ENCODE peak calls at places on chromosome 12, in ten cellular contexts. M is ovary, Z is HCT116, Y is psoas muscle, D is foreskin fibroblast, K is retinal pigment epithelial cell, H is WERI-Rb-1, B is mammary epithelial cell, O is lower leg skin, R is uterus. W is an unnamed sample.
A peak's percentile ranks its signal among the peaks of the same experiment; 100 is the strongest.

GRCh38 chr12:42483534-42483857 is 106.0 kb downstream of the PRICKLE1 start:
- DNase-seq in M (peak; percentile 61), Z (no peak), Y (no peak), D (peak; percentile 70), K (no peak), H (peak; percentile 27), B (peak; percentile 42), O (peak; percentile 89), R (peak; percentile 61), W (peak; percentile 60)

GRCh38 chr12:107079172-107080011 is 14.0 kb downstream of the CRY1 start:
- DNase-seq in M (no peak), Z (no peak), Y (no peak), D (peak; percentile 53), K (no peak), H (no peak), B (peak; percentile 44), O (no peak), R (no peak), W (peak; percentile 56)

GRCh38 chr12:46534442-46534841 is 161.9 kb upstream of the SLC38A2 start:
- DNase-seq in M (no peak), Z (no peak), Y (no peak), D (no peak), K (no peak), H (no peak), B (no peak), O (no peak), R (no peak), W (no peak)

GRCh38 chr12:34305176-34305575 is 282.9 kb downstream of the ALG10 start:
- DNase-seq in M (no peak), Z (no peak), Y (no peak), D (no peak), K (no peak), H (no peak), B (no peak), O (no peak), R (no peak), W (no peak)

GRCh38 chr12:108649126-108649525 is 15.4 kb upstream of the SELPLG start:
- DNase-seq in M (no peak), Z (no peak), Y (no peak), D (no peak), K (no peak), H (no peak), B (no peak), O (no peak), R (no peak), W (peak; percentile 72)

GRCh38 chr12:30218073-30218472 is 434.3 kb upstream of the TMTC1 start:
- DNase-seq in M (no peak), Z (no peak), Y (no peak), D (no peak), K (no peak), H (no peak), B (no peak), O (no peak), R (no peak), W (no peak)

GRCh38 chr12:3106564-3106963 is 29.4 kb downstream of the TSPAN9 start:
- DNase-seq in M (no peak), Z (no peak), Y (no peak), D (no peak), K (no peak), H (no peak), B (no peak), O (no peak), R (no peak), W (no peak)

GRCh38 chr12:57734586-57734985 is 4.0 kb downstream of the AGAP2 start:
- DNase-seq in M (no peak), Z (no peak), Y (no peak), D (no peak), K (no peak), H (peak; percentile 43), B (no peak), O (no peak), R (no peak), W (no peak)

GRCh38 chr12:5624873-5625272 is 193.0 kb downstream of the NTF3 start:
- DNase-seq in M (no peak), Z (no peak), Y (no peak), D (no peak), K (no peak), H (no peak), B (no peak), O (peak; percentile 18), R (no peak), W (no peak)

GRCh38 chr12:5620896-5621295 is 189.0 kb downstream of the NTF3 start:
- DNase-seq in M (no peak), Z (no peak), Y (no peak), D (no peak), K (no peak), H (no peak), B (no peak), O (peak; percentile 20), R (no peak), W (no peak)

GRCh38 chr12:5623411-5623810 is 191.5 kb downstream of the NTF3 start:
- DNase-seq in M (no peak), Z (no peak), Y (no peak), D (no peak), K (no peak), H (peak; percentile 90), B (no peak), O (peak; percentile 20), R (no peak), W (no peak)

GRCh38 chr12:5621329-5621728 is 189.4 kb downstream of the NTF3 start:
- DNase-seq in M (no peak), Z (no peak), Y (no peak), D (no peak), K (no peak), H (no peak), B (no peak), O (peak; percentile 48), R (no peak), W (no peak)

DNA sequence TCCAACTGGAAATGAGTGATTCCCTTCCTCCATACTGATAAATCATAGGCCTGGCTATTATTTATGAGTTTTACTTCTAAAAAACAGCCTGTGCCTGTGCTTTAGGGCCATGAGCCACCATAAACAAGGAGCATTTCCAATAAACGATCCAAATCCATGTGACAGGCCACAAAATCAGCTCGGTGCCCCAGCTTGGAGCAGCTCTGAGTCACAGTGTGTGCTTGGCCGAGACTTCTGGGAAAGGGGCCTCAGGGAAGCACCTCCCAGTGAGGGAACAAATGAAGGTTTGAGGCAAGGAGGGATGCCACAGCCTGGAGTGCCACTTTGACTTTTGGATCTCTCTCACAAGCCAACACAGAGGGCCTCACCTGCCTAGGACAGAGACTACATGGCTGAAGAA is 190.4 kb downstream of the NTF3 start:
- DNase-seq in M (no peak), Z (no peak), Y (no peak), D (no peak), K (no peak), H (no peak), B (no peak), O (peak; percentile 43), R (no peak), W (no peak)
- H3K4me3 ChIP-seq in M (no peak overlapping the region), Z (no peak overlapping the region), Y (no peak overlapping the region), D (no peak overlapping the region), K (no peak overlapping the region), H (no peak overlapping the region), B (no peak overlapping the region), O (no peak overlapping the region), R (no peak overlapping the region), W (no peak overlapping the region)

GRCh38 chr12:110743571-110744093 is 941 bp upstream of the PPP1CC start:
- DNase-seq in M (peak; percentile 26), Z (no peak), Y (peak; percentile 60), D (peak; percentile 72), K (no peak), H (no peak), B (peak; percentile 48), O (peak; percentile 89), R (peak; percentile 49), W (peak; percentile 45)

GRCh38 chr12:110744697-110745264 is 2.1 kb upstream of the PPP1CC start:
- DNase-seq in M (no peak), Z (no peak), Y (no peak), D (peak; percentile 63), K (peak; percentile 46), H (no peak), B (peak; percentile 77), O (no peak), R (no peak), W (peak; percentile 36)

GRCh38 chr12:110742718-110743570 is at the start of gene PPP1CC:
- DNase-seq in M (peak; percentile 92), Z (peak; percentile 79), Y (peak; percentile 96), D (peak; percentile 97), K (peak; percentile 62), H (peak; percentile 93), B (peak; percentile 90), O (peak; percentile 98), R (peak; percentile 92), W (peak; percentile 99)

GRCh38 chr12:110745632-110746284 is 3.1 kb upstream of the PPP1CC start:
- DNase-seq in M (no peak), Z (no peak), Y (no peak), D (peak; percentile 54), K (no peak), H (no peak), B (peak; percentile 8), O (no peak), R (no peak), W (peak; percentile 39)

GRCh38 chr12:110744176-110744575 is 1.5 kb upstream of the PPP1CC start:
- DNase-seq in M (peak; percentile 10), Z (no peak), Y (peak; percentile 61), D (peak; percentile 91), K (no peak), H (no peak), B (peak; percentile 70), O (peak; percentile 87), R (no peak), W (peak; percentile 60)
- H3K4me3 ChIP-seq in M (no peak overlapping the region), Z (peak overlapping the region; percentile 56), Y (peak overlapping the region; percentile 81), D (no peak overlapping the region), K (no peak overlapping the region), H (no peak overlapping the region), B (no peak overlapping the region), O (no peak overlapping the region), R (no peak overlapping the region), W (peak overlapping the region; percentile 87)

DNA sequence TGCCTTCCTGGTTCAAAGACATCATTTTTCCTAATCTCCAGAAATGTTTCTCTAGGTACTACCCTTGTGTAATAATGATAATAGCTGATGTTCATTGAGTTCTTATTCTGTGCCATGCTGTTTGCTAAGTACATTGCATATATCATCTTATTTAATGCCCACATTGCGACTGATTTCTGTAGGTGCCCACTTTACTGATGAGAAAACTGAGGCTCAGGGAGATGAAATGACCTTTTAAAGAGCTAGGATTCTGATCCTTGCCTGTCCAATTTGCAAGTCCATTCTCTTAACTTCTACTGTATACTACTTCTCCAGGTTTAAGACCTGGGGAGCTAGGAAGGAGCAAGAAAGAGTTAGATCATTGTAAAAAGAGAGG is 2.8 kb downstream of the DGKA start:
- DNase-seq in M (no peak), Z (no peak), Y (no peak), D (no peak), K (no peak), H (no peak), B (no peak), O (peak; percentile 0), R (no peak), W (no peak)
- H3K4me3 ChIP-seq in M (no peak overlapping the region), Z (no peak overlapping the region), Y (no peak overlapping the region), D (no peak overlapping the region), K (no peak overlapping the region), H (no peak overlapping the region), B (peak overlapping the region; percentile 41), O (no peak overlapping the region), R (no peak overlapping the region), W (no peak overlapping the region)

DNA sequence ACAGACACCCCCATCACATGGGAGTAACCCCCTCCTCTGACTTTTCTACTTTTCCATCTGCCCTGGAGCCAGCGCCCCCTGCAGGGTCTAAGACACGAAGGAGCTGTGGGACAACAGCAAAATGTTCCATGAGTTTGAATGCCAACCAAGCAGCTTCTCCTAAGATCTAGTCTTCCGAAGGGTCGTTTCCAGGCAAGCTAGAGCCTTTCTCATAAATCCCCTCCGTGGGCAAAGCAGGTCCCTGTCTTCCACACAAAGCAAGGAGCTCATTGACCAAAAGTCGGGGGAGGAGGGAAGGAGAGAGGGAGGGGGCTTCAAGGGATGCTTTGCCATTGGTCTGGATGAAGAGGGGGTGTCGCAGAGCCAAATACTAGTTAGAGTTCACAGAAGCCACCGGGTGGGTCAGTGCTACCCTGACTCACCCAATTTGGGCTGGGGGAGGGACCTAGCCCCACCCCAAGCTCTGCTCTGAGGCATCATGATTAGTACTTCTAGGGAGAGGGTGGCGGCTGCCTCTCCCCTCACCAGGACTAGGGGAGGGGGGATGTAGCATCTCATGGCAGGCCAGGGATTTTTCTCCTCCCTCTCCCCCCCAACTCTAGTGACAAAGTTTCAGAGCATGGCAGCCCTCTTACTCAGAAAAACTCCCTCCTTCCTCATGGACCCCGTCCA is 1.6 kb downstream of the MSI1 start:
- DNase-seq in M (no peak), Z (no peak), Y (no peak), D (peak; percentile 23), K (no peak), H (peak; percentile 79), B (no peak), O (no peak), R (no peak), W (peak; percentile 39)
- H3K4me3 ChIP-seq in M (no peak overlapping the region), Z (peak overlapping the region; percentile 58), Y (no peak overlapping the region), D (no peak overlapping the region), K (peak overlapping the region; percentile 59), H (peak overlapping the region; percentile 69), B (no peak overlapping the region), O (no peak overlapping the region), R (peak overlapping the region; percentile 57), W (no peak overlapping the region)